ENCODE peak calls at places on chromosomes 11 and 22, in five cellular contexts. A, S, G, R and B are unnamed samples.

GRCh38 chr11:32706985-32707736 is 87.3 kb downstream of the CCDC73 start:
- DNase-seq in A (no peak), S (no peak), G (no peak), R (no peak), B (no peak)

GRCh38 chr11:69645801-69646492 is 5.0 kb downstream of the CCND1 start:
- DNase-seq in A (peak), S (no peak), G (no peak), R (no peak), B (no peak)

GRCh38 chr11:2377511-2378443 is 667 bp downstream of the CD81 start:
- DNase-seq in A (peak), S (peak), G (peak), R (peak), B (peak)

GRCh38 chr11:1349074-1349931 is 39.9 kb upstream of the TOLLIP start:
- DNase-seq in A (no peak), S (no peak), G (peak), R (no peak), B (no peak)

GRCh38 chr11:17002543-17002942 is 11.7 kb downstream of the PLEKHA7 start:
- DNase-seq in A (no peak), S (no peak), G (no peak), R (no peak), B (no peak)

GRCh38 chr11:64649304-64649703 is 58.3 kb downstream of the SLC22A12 start:
- DNase-seq in A (peak), S (no peak), G (no peak), R (no peak), B (no peak)

GRCh38 chr11:66002648-66003225 is 434 bp downstream of the BANF1 start:
- DNase-seq in A (peak), S (no peak), G (peak), R (peak), B (no peak)

GRCh38 chr11:130426223-130427048 is 2.0 kb downstream of the ADAMTS8 start:
- DNase-seq in A (no peak), S (no peak), G (peak), R (no peak), B (no peak)

GRCh38 chr11:67309661-67310061 is 6.3 kb downstream of the SSH3 start:
- DNase-seq in A (no peak), S (no peak), G (no peak), R (no peak), B (no peak)

GRCh38 chr11:119538748-119539147 is 115.8 kb upstream of the THY1 start:
- DNase-seq in A (no peak), S (no peak), G (no peak), R (no peak), B (no peak)

GRCh38 chr11:74283580-74284180 is 27.8 kb downstream of the P4HA3 start:
- DNase-seq in A (no peak), S (no peak), G (no peak), R (no peak), B (no peak)

GRCh38 chr22:35341090-35341874 is 39.6 kb upstream of the HMOX1 start:
- DNase-seq in A (no peak), S (no peak), G (no peak), R (no peak), B (no peak)

DNA sequence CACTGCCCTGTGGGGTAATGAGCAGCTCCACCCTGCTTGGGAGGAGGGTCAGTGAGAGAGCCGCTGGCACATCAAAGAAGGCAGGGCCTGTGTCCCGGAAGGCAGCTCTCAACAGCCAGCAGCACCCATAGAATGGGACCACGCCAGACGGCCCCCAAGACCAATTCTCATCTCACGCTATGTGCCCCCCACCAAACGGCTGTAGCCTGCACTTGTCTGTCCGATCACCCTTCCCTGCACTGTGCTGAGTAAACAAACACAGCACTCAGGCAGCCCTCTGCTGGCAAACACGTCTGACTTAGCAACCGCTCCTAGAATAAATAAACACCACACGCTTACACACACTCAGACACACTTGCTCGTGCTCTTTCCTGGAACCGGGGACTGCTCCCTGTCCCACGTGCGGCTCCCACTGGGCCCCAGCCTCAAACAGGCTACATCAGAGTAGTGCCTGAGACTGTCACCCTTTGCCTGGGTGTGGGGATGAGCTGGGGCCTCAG is 53.2 kb upstream of the CDON start:
- DNase-seq in A (peak), S (no peak), G (peak), R (no peak), B (peak)
- H3K27ac ChIP-seq in A (peak), S (no peak), G (peak), R (no peak), B (peak)

GRCh38 chr11:12112150-12112520 is 1.7 kb downstream of the MICAL2 start:
- DNase-seq in A (no peak), S (no peak), G (no peak), R (no peak), B (no peak)
- H3K27ac ChIP-seq in A (no peak), S (no peak), G (peak), R (no peak), B (peak)

DNA sequence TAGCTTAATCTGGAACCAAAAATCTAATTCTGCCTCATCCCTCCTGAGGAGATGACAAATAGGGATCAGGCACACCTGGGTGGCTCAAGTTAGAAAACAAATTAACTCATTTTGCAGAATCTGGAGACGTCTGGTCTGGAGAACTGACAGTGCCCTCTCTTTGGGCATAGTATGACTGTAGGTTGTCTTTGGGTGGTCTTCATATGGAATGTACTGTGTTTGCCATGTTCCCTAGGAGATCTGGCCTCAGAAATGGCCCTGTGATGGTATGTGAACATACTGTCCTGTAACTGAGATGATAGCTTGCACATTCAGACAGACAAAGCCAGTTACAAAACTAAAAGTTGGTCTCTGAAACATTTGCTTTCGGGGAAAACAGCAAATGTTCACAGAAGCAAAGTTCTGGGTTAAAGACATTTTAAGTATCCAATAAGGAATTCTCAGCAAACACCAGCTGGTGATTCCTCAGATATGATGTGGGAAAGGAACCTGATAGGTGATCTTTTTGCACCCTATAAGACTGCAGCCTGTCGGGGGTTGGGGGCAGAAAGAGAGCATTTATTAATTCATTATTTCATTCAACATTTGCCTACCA is 29.7 kb downstream of the CD44 start:
- DNase-seq in A (no peak), S (no peak), G (no peak), R (no peak), B (no peak)
- H3K27ac ChIP-seq in A (no peak), S (peak), G (peak), R (peak), B (no peak)

GRCh38 chr11:95520765-95521542 is 268.6 kb downstream of the FAM76B start:
- DNase-seq in A (no peak), S (no peak), G (no peak), R (no peak), B (no peak)

GRCh38 chr11:95522871-95523270 is 266.7 kb downstream of the FAM76B start:
- DNase-seq in A (no peak), S (no peak), G (no peak), R (no peak), B (no peak)

GRCh38 chr11:95520361-95520760 is 269.2 kb downstream of the FAM76B start:
- DNase-seq in A (no peak), S (no peak), G (no peak), R (no peak), B (no peak)

GRCh38 chr11:95521862-95522261 is 267.7 kb downstream of the FAM76B start:
- DNase-seq in A (no peak), S (no peak), G (no peak), R (no peak), B (no peak)

GRCh38 chr11:95524328-95525036 is 265.1 kb downstream of the FAM76B start:
- DNase-seq in A (no peak), S (no peak), G (no peak), R (no peak), B (no peak)
- H3K27ac ChIP-seq in A (no peak), S (no peak), G (no peak), R (no peak), B (no peak)

DNA sequence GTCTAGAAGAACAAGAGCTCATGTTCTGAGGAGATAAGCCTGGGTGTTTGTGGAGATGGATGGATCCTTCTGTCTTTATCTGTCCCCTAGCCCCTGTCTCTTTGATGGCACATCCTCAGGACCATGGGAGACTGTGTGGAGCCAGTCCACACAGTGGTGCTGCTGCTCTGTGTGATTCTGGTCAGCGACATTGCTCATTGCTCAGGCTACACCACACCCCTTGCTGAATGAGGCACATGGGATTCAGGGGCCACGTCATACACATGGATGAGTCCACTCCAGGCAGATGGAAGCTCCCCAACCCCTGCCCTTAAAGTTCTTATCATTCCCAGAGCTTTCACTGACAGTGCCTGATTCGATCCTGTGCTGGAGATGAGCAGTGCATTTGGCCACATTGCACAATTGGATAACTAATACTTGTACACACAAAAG is 222.2 kb downstream of the NAV2 start:
- DNase-seq in A (no peak), S (no peak), G (no peak), R (no peak), B (no peak)
- H3K27ac ChIP-seq in A (no peak), S (no peak), G (peak), R (no peak), B (no peak)